ENCODE peak calls at places on chromosomes 11 and 22, in seven cellular contexts. A is stimulated activated CD4-positive, alpha-beta T cell treated with anti-CD3 and anti-CD28 coated beads, Interleukin-2, amount 100 ng/mL, for 48 hours; Q is WTC11; O is CD8-positive, alpha-beta memory T cell; P is EL; R is lower lobe of right lung; T is DMS153. Y is an unnamed sample.

GRCh38 chr22:22955866-22956535 is 68.4 kb downstream of the IGLL5 start:
- DNase-seq in A (peak), Q (peak), O (peak), P (peak), R (peak), T (peak), Y (peak)

GRCh38 chr22:19172213-19173046 is 6.1 kb downstream of the SLC25A1 start:
- DNase-seq in A (no peak), Q (no peak), O (no peak), P (no peak), R (no peak), T (no peak), Y (no peak)

GRCh38 chr11:34218067-34218466 is 112.6 kb downstream of the NAT10 start:
- DNase-seq in A (no peak), Q (no peak), O (no peak), P (no peak), R (no peak), T (no peak), Y (no peak)

GRCh38 chr11:70423523-70424505 is 25.5 kb downstream of the CTTN start:
- DNase-seq in A (peak), Q (no peak), O (no peak), P (peak), R (no peak), T (no peak), Y (no peak)

GRCh38 chr11:45296085-45296484 is 9.9 kb upstream of the SYT13 start:
- DNase-seq in A (no peak), Q (no peak), O (no peak), P (no peak), R (no peak), T (no peak), Y (no peak)

GRCh38 chr11:12207384-12208150 is 97.2 kb downstream of the MICAL2 start:
- DNase-seq in A (peak), Q (no peak), O (no peak), P (peak), R (no peak), T (no peak), Y (no peak)

GRCh38 chr11:118924591-118925585 is 838 bp downstream of the BCL9L start:
- DNase-seq in A (no peak), Q (peak), O (peak), P (peak), R (peak), T (no peak), Y (peak)

GRCh38 chr11:62613275-62613864 is 313 bp downstream of the ROM1 start:
- DNase-seq in A (no peak), Q (no peak), O (no peak), P (no peak), R (no peak), T (no peak), Y (no peak)

GRCh38 chr11:1401656-1402221 is 12.0 kb downstream of the BRSK2 start:
- DNase-seq in A (peak), Q (peak), O (peak), P (peak), R (peak), T (no peak), Y (peak)

GRCh38 chr11:32911413-32911812 is 18.8 kb downstream of the QSER1 start:
- DNase-seq in A (no peak), Q (no peak), O (no peak), P (no peak), R (no peak), T (no peak), Y (no peak)

GRCh38 chr22:21807545-21807944 is 59.9 kb downstream of the MAPK1 start:
- DNase-seq in A (no peak), Q (no peak), O (no peak), P (no peak), R (no peak), T (no peak), Y (no peak)

GRCh38 chr11:33560729-33561128 is 139.9 kb downstream of the C11orf91 start:
- DNase-seq in A (no peak), Q (no peak), O (no peak), P (no peak), R (no peak), T (peak), Y (no peak)

GRCh38 chr11:64858467-64859401 is 14.3 kb upstream of the CDC42BPG start:
- DNase-seq in A (no peak), Q (no peak), O (peak), P (no peak), R (no peak), T (no peak), Y (no peak)

GRCh38 chr11:46386674-46387073 is 4.9 kb downstream of the CHRM4 start:
- DNase-seq in A (no peak), Q (no peak), O (no peak), P (peak), R (no peak), T (no peak), Y (no peak)

GRCh38 chr11:16936643-16937042 is 77.6 kb downstream of the PLEKHA7 start:
- DNase-seq in A (no peak), Q (no peak), O (no peak), P (no peak), R (no peak), T (no peak), Y (no peak)

GRCh38 chr11:79054636-79055035 is 386.2 kb downstream of the TENM4 start:
- DNase-seq in A (no peak), Q (no peak), O (no peak), P (peak), R (no peak), T (no peak), Y (no peak)

GRCh38 chr22:49954354-49954753 is 6.2 kb upstream of the PIM3 start:
- DNase-seq in A (no peak), Q (no peak), O (no peak), P (no peak), R (peak), T (no peak), Y (no peak)

Y was measured in ureter.